ENCODE peak calls at places on chromosome 17, in nine cellular contexts. P is hepatocyte, F is GM23338, X is MM.1S, V is fibroblast of lung, U is osteoblast, C is neural progenitor cell, I is OCI-LY7, A is IMR-90. O is an unnamed sample.

GRCh38 chr17:81418710-81419332 is 23.6 kb downstream of the BAHCC1 start:
- DNase-seq in U (no peak), V (peak), X (no peak), F (no peak), C (no peak), I (no peak), P (no peak), A (peak), O (peak)

GRCh38 chr17:47990962-47991731 is 20.2 kb downstream of the CDK5RAP3 start:
- DNase-seq in A (peak), P (no peak), F (peak), C (peak), V (peak), I (no peak), X (no peak), U (peak), O (peak)

GRCh38 chr17:48539177-48539576 is 5.7 kb downstream of the HOXB2 start:
- DNase-seq in A (peak), X (no peak), F (no peak), V (peak), U (peak), I (no peak), P (no peak), C (no peak), O (peak)

GRCh38 chr17:76458580-76459490 is 5.9 kb upstream of the UBE2O start:
- DNase-seq in X (peak), F (peak), C (peak), U (peak), A (peak), P (peak), I (peak), V (peak), O (peak)

GRCh38 chr17:78284146-78284545 is 52.7 kb downstream of the TMEM235 start:
- DNase-seq in X (no peak), I (no peak), C (no peak), A (peak), F (no peak), V (peak), P (peak), U (peak), O (peak)

GRCh38 chr17:59696682-59697277 is 10.4 kb downstream of the PTRH2 start:
- DNase-seq in A (no peak), I (no peak), U (no peak), P (no peak), C (no peak), X (no peak), V (no peak), F (no peak), O (no peak)

GRCh38 chr17:4634981-4635380 is 6.5 kb downstream of the ALOX15 start:
- DNase-seq in C (no peak), X (no peak), I (no peak), P (no peak), U (no peak), V (no peak), A (no peak), F (no peak), O (no peak)

GRCh38 chr17:30920282-30920681 is 1.5 kb upstream of the ADAP2 start:
- DNase-seq in F (peak), I (no peak), P (no peak), C (peak), A (peak), V (peak), U (peak), X (no peak), O (peak)

GRCh38 chr17:4840893-4841242 is 7.7 kb downstream of the MINK1 start:
- DNase-seq in A (no peak), X (no peak), P (no peak), U (no peak), C (no peak), V (no peak), F (no peak), I (no peak), O (no peak)

GRCh38 chr17:7886227-7887037 is 2.2 kb upstream of the CHD3 start:
- DNase-seq in U (peak), A (peak), F (peak), I (peak), P (peak), V (peak), C (peak), X (no peak), O (peak)

GRCh38 chr17:46943511-46944393 is 20.8 kb downstream of the GOSR2 start:
- DNase-seq in A (peak), V (peak), U (no peak), I (no peak), F (peak), X (no peak), C (peak), P (peak), O (peak)

GRCh38 chr17:5683241-5683640 is 98.9 kb upstream of the NLRP1 start:
- DNase-seq in P (no peak), F (no peak), A (no peak), I (no peak), C (no peak), V (no peak), X (no peak), U (no peak), O (no peak)

GRCh38 chr17:60393840-60394529 is 2.1 kb upstream of the USP32 start:
- DNase-seq in C (peak), F (no peak), X (no peak), U (no peak), P (no peak), I (no peak), V (no peak), A (no peak), O (no peak)

GRCh38 chr17:8522577-8522976 is 86.9 kb downstream of the NDEL1 start:
- DNase-seq in I (no peak), X (no peak), C (no peak), U (no peak), V (no peak), A (no peak), P (no peak), F (no peak), O (no peak)

GRCh38 chr17:63963123-63963522 is 9.6 kb downstream of the SCN4A start:
- DNase-seq in P (no peak), C (no peak), A (no peak), V (no peak), U (no peak), X (no peak), I (no peak), F (no peak), O (no peak)

GRCh38 chr17:73503560-73503959 is 140.7 kb downstream of the SDK2 start:
- DNase-seq in X (no peak), V (no peak), A (no peak), F (no peak), U (no peak), P (no peak), I (no peak), C (no peak), O (no peak)

GRCh38 chr17:13016881-13017622 is 775 bp downstream of the ELAC2 start:
- DNase-seq in V (no peak), P (no peak), C (no peak), A (peak), U (peak), I (no peak), F (no peak), X (no peak), O (peak)

GRCh38 chr17:13014801-13015200 is 3.0 kb downstream of the ELAC2 start:
- DNase-seq in X (no peak), F (no peak), P (no peak), V (no peak), C (no peak), A (no peak), I (no peak), U (no peak), O (no peak)

GRCh38 chr17:13017623-13018462 is at the start of gene ELAC2:
- DNase-seq in I (peak), X (peak), V (peak), C (peak), P (peak), U (peak), F (peak), A (peak), O (peak)
- H2AFZ ChIP-seq in I (peak), X (peak), V (peak), C (peak), P (peak), U (peak), F (peak), A (peak), O (peak)

DNA sequence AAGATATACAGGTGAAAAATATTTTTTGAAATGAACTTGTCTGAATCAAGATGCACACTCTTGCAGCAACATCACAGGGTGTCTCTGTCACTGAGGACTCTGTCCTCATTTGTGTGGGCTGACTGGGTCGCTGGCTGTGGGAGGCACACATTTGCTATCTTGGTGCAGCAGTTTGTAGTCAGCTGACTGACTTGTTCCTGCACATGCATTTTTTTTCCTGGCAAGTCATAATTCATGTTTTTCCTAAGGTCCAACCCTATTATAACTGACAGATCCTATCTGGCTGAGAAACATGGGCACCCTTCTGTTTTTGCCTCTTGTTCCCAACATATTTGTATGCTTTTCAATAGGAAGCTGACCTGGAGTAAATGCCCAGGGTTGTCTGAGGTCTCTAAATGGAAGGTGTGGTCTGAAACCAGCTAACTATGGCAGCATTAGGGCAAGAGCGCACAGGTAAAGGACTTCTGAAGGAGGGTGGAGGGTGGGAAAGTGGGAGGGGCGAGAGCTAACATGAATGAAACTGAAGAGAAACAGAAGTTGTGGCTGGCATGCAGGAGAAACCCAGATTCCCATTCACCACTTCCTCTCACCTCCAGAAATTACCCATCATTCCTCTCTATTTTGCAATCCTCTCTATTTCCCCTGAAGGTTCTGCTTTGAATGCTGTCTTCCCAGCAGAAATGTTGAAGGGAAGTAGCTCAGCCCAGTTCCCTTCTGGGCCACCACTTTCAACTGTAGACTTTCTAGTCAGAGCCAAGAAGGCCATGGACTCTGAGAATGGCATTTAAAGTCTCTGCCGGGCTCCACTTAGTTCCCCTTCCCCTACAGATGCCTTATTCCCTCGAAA is 166.1 kb downstream of the PRKCA start:
- DNase-seq in I (no peak), A (peak), C (no peak), F (peak), U (no peak), V (no peak), X (no peak), P (peak), O (peak)
- H2AFZ ChIP-seq in I (no peak), A (peak), C (no peak), F (no peak), U (no peak), V (no peak), X (no peak), P (no peak), O (no peak)

DNA sequence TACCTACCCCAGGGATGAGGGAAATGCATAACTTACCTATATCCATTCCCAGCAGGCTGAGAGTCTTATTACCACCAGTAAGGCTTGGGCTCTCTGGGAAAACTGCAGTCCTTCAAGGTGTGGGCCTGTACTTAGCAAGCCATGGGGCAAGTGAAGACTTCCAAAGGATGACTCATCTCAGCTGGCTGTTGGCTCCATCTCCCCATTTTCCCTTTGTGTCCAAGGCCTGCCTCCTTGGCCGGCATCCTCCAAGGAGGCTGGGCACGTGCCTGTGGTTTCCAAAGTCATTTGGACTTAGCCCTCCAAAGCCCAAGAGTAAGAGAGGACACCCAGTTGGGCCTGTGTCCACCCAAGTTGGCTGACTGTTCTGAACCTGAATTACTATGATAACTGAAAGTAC is 89.8 kb downstream of the TMEM100 start:
- DNase-seq in C (no peak), F (no peak), X (no peak), A (no peak), U (no peak), I (no peak), V (no peak), P (no peak), O (no peak)
- H2AFZ ChIP-seq in C (no peak), F (no peak), X (no peak), A (no peak), U (no peak), I (no peak), V (no peak), P (no peak), O (no peak)

GRCh38 chr17:27206447-27206846 is 87.5 kb upstream of the WSB1 start:
- DNase-seq in F (peak), I (peak), C (no peak), U (no peak), A (no peak), X (no peak), V (no peak), P (no peak), O (peak)
- H2AFZ ChIP-seq in F (no peak), I (no peak), C (no peak), U (no peak), A (no peak), X (no peak), V (no peak), P (no peak), O (no peak)

GRCh38 chr17:40597168-40598020 is 32.1 kb upstream of the CCR7 start:
- DNase-seq in X (no peak), P (no peak), U (no peak), F (no peak), V (no peak), C (no peak), I (no peak), A (no peak), O (no peak)

GRCh38 chr17:40600486-40601046 is 35.3 kb upstream of the CCR7 start:
- DNase-seq in P (no peak), C (no peak), X (no peak), U (no peak), F (no peak), V (no peak), A (no peak), I (no peak), O (no peak)

GRCh38 chr17:40598021-40598927 is 33.0 kb upstream of the CCR7 start:
- DNase-seq in A (no peak), P (no peak), X (no peak), I (no peak), F (no peak), U (no peak), V (no peak), C (no peak), O (no peak)

GRCh38 chr17:40596261-40596919 is 31.1 kb upstream of the CCR7 start:
- DNase-seq in I (peak), X (no peak), P (no peak), A (peak), V (peak), U (no peak), C (no peak), F (peak), O (no peak)

GRCh38 chr17:40598928-40599627 is 33.8 kb upstream of the CCR7 start:
- DNase-seq in I (peak), P (no peak), U (peak), A (peak), X (peak), F (no peak), V (peak), C (no peak), O (no peak)
- H2AFZ ChIP-seq in I (peak), P (no peak), U (peak), A (peak), X (peak), F (peak), V (no peak), C (peak), O (no peak)

DNA sequence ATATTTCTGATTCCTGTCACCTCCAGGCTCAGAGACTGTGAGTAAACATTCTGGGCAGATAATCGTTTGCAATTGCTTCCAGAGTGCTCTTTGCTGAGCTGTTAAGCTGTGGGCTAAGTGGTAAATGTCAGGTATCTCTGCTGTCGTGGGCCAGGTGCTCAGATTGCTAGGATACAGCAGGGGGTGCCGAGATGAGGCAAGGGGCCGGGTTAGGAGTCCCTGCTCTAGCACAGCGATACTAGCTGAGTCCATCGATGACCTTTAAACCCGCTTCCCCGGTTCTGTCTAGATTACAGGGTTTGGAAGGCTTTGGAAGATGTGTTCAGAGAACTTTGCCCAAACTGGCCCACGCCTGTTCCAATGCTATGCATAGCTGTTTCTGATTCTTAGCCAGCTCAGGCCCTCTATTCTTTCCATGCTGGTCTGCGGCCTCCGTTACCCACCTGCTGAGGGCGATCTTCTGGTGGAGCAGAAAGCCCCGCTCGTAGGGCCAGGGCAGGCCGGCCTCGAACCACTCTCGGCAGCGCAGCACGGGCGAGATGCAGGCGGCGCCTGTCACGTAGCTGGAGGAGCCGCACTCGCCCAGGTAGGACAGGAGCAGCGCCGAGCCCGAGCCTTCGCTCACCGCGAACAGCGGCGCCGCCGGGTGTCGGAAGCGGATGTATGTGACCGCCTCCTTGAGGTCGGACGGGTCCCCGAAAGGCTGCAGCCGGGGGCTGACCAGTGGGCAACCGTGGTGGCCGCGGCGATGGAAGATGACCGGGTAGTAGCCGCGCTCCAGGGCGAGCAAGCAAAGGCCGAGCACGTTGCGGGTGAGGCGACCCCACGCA is 979 bp downstream of the ABHD15 start:
- DNase-seq in V (no peak), I (peak), U (peak), A (no peak), X (peak), P (peak), C (peak), F (peak), O (peak)
- H2AFZ ChIP-seq in V (no peak), I (no peak), U (peak), A (peak), X (peak), P (peak), C (peak), F (peak), O (peak)

DNA sequence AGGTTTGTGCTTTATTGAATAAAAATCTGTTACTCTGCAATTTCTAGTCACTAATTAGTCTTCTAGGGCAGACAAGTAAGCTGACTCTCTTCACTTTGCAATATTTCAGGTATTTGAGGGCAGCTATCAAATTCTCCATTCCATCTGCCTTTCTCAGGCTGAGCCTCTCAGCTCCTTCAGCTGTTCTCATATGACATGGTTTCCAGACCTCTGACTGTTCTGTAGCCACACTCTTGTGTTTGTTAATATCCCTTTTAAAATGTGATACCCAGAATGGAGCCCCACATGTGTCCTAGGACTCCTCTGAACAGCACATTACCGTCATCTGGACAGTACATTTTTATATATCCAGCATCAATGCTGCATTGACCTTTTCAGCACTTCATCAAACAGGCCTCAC is 46.1 kb upstream of the MTMR4 start:
- DNase-seq in P (no peak), U (no peak), I (no peak), F (no peak), C (no peak), V (no peak), A (no peak), X (no peak), O (no peak)
- H2AFZ ChIP-seq in P (no peak), U (no peak), I (no peak), F (no peak), C (no peak), V (no peak), A (no peak), X (no peak), O (no peak)

GRCh38 chr17:44565866-44566443 is 8.7 kb downstream of the FZD2 start:
- DNase-seq in X (no peak), I (no peak), A (no peak), F (peak), V (no peak), P (no peak), C (no peak), U (peak), O (no peak)

GRCh38 chr17:44568311-44568710 is 11.0 kb downstream of the FZD2 start:
- DNase-seq in V (no peak), P (no peak), A (no peak), X (no peak), C (no peak), I (no peak), F (no peak), U (no peak), O (no peak)

GRCh38 chr17:44564429-44564828 is 7.1 kb downstream of the FZD2 start:
- DNase-seq in C (no peak), A (no peak), I (no peak), X (no peak), F (peak), U (no peak), V (no peak), P (no peak), O (no peak)

GRCh38 chr17:44575408-44575807 is 18.1 kb downstream of the FZD2 start:
- DNase-seq in X (no peak), C (no peak), P (no peak), U (peak), I (no peak), A (no peak), F (no peak), V (no peak), O (no peak)

GRCh38 chr17:44569459-44569858 is 12.2 kb downstream of the FZD2 start:
- DNase-seq in P (no peak), U (peak), I (no peak), A (no peak), V (no peak), X (no peak), F (no peak), C (peak), O (no peak)
- H2AFZ ChIP-seq in P (no peak), U (peak), I (no peak), A (peak), V (peak), X (no peak), F (no peak), C (no peak), O (no peak)

GRCh38 chr17:3536736-3537135 is 20.9 kb downstream of the TRPV3 start:
- DNase-seq in V (no peak), I (no peak), U (peak), X (no peak), A (no peak), P (no peak), F (no peak), C (no peak), O (peak)

GRCh38 chr17:3533752-3534151 is 23.9 kb downstream of the TRPV3 start:
- DNase-seq in C (no peak), P (no peak), A (no peak), F (no peak), X (no peak), U (peak), V (no peak), I (no peak), O (no peak)

GRCh38 chr17:3535253-3535995 is 22.2 kb downstream of the TRPV3 start:
- DNase-seq in I (peak), C (peak), V (peak), F (peak), A (peak), X (no peak), P (peak), U (peak), O (peak)

GRCh38 chr17:3532859-3533142 is 24.8 kb downstream of the TRPV3 start:
- DNase-seq in I (no peak), U (peak), A (no peak), C (no peak), P (peak), X (no peak), V (no peak), F (no peak), O (no peak)

DNA sequence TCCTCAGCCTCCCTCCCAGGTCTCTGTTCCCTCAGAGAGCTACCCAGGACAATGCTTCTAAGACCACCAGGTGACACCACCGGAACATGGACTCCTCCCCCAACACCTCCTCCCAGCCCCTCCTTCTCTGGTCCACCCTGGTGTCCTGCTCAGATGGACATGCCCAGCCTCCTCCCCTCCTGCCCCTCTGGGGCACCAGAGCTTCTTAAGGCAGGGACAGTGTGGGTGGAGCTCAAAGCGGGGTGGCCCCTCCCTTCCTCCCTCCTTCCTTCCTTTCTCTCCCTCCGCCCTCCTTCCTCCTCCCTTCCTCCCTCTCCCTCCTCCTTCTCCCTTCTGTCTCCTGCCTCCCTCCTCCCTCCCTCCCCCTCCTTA is 22.7 kb downstream of the TRPV3 start:
- DNase-seq in V (peak), U (peak), X (no peak), I (no peak), C (peak), F (peak), P (no peak), A (peak), O (peak)
- H2AFZ ChIP-seq in V (no peak), U (peak), X (no peak), I (no peak), C (no peak), F (no peak), P (no peak), A (peak), O (no peak)